ENCODE peak calls at places on chromosome 1, in ten cellular contexts. One of them, this sample, is unnamed.

GRCh38 chr1:207823880-207824566 is 72.2 kb downstream of the CD46 start:
- DNase-seq in heart right ventricle: peak
- DNase-seq in aorta: peak
- DNase-seq in body of pancreas: peak
- DNase-seq in naive thymus-derived CD4-positive, alpha-beta T cell: peak
- DNase-seq in AG04450: peak
- DNase-seq in heart left ventricle: peak
- DNase-seq in pancreas: peak
- DNase-seq in colonic mucosa: peak
- DNase-seq in IMR-90: peak
- DNase-seq in this sample: peak

GRCh38 chr1:29271724-29272123 is 35.4 kb downstream of the PTPRU start:
- DNase-seq in heart right ventricle: peak
- DNase-seq in AG04450: no peak
- DNase-seq in colonic mucosa: peak
- DNase-seq in heart left ventricle: no peak
- DNase-seq in pancreas: peak
- DNase-seq in naive thymus-derived CD4-positive, alpha-beta T cell: no peak
- DNase-seq in body of pancreas: peak
- DNase-seq in aorta: peak
- DNase-seq in IMR-90: peak
- DNase-seq in this sample: peak

GRCh38 chr1:244231572-244232315 is 180.7 kb downstream of the ZBTB18 start:
- DNase-seq in body of pancreas: peak
- DNase-seq in AG04450: no peak
- DNase-seq in IMR-90: peak
- DNase-seq in colonic mucosa: no peak
- DNase-seq in heart left ventricle: no peak
- DNase-seq in naive thymus-derived CD4-positive, alpha-beta T cell: no peak
- DNase-seq in pancreas: peak
- DNase-seq in aorta: no peak
- DNase-seq in heart right ventricle: no peak
- DNase-seq in this sample: no peak

GRCh38 chr1:97137862-97138514 is 416.4 kb downstream of the PTBP2 start:
- DNase-seq in aorta: no peak
- DNase-seq in body of pancreas: peak
- DNase-seq in naive thymus-derived CD4-positive, alpha-beta T cell: no peak
- DNase-seq in AG04450: no peak
- DNase-seq in colonic mucosa: peak
- DNase-seq in IMR-90: peak
- DNase-seq in heart right ventricle: peak
- DNase-seq in pancreas: peak
- DNase-seq in heart left ventricle: no peak
- DNase-seq in this sample: peak

GRCh38 chr1:29725262-29725661 is 488.9 kb downstream of the PTPRU start:
- DNase-seq in aorta: no peak
- DNase-seq in body of pancreas: no peak
- DNase-seq in pancreas: no peak
- DNase-seq in heart right ventricle: no peak
- DNase-seq in colonic mucosa: no peak
- DNase-seq in naive thymus-derived CD4-positive, alpha-beta T cell: no peak
- DNase-seq in AG04450: no peak
- DNase-seq in heart left ventricle: no peak
- DNase-seq in IMR-90: no peak
- DNase-seq in this sample: no peak

GRCh38 chr1:29793101-29793546 is 556.8 kb downstream of the PTPRU start:
- DNase-seq in heart left ventricle: peak
- DNase-seq in IMR-90: peak
- DNase-seq in aorta: peak
- DNase-seq in colonic mucosa: peak
- DNase-seq in naive thymus-derived CD4-positive, alpha-beta T cell: no peak
- DNase-seq in pancreas: peak
- DNase-seq in heart right ventricle: peak
- DNase-seq in body of pancreas: peak
- DNase-seq in AG04450: peak
- DNase-seq in this sample: peak

GRCh38 chr1:207825719-207826556 is 74.1 kb downstream of the CD46 start:
- DNase-seq in AG04450: no peak
- DNase-seq in IMR-90: peak
- DNase-seq in aorta: peak
- DNase-seq in colonic mucosa: peak
- DNase-seq in body of pancreas: no peak
- DNase-seq in heart right ventricle: peak
- DNase-seq in pancreas: peak
- DNase-seq in heart left ventricle: peak
- DNase-seq in naive thymus-derived CD4-positive, alpha-beta T cell: peak
- DNase-seq in this sample: peak

GRCh38 chr1:100643430-100644196 is 75.9 kb upstream of the VCAM1 start:
- DNase-seq in body of pancreas: no peak
- DNase-seq in naive thymus-derived CD4-positive, alpha-beta T cell: no peak
- DNase-seq in pancreas: peak
- DNase-seq in heart left ventricle: no peak
- DNase-seq in heart right ventricle: no peak
- DNase-seq in AG04450: no peak
- DNase-seq in IMR-90: peak
- DNase-seq in colonic mucosa: peak
- DNase-seq in aorta: no peak
- DNase-seq in this sample: no peak

GRCh38 chr1:185400057-185400456 is 83.0 kb upstream of the IVNS1ABP start:
- DNase-seq in pancreas: no peak
- DNase-seq in naive thymus-derived CD4-positive, alpha-beta T cell: no peak
- DNase-seq in aorta: no peak
- DNase-seq in colonic mucosa: no peak
- DNase-seq in AG04450: peak
- DNase-seq in IMR-90: peak
- DNase-seq in heart right ventricle: no peak
- DNase-seq in body of pancreas: no peak
- DNase-seq in heart left ventricle: no peak
- DNase-seq in this sample: no peak

GRCh38 chr1:170592591-170593111 is 60.7 kb downstream of the GORAB start:
- DNase-seq in AG04450: no peak
- DNase-seq in body of pancreas: no peak
- DNase-seq in aorta: no peak
- DNase-seq in heart right ventricle: no peak
- DNase-seq in pancreas: no peak
- DNase-seq in naive thymus-derived CD4-positive, alpha-beta T cell: no peak
- DNase-seq in IMR-90: no peak
- DNase-seq in heart left ventricle: no peak
- DNase-seq in colonic mucosa: no peak
- DNase-seq in this sample: no peak

GRCh38 chr1:223500560-223501425 is 107.6 kb downstream of the CCDC185 start:
- DNase-seq in body of pancreas: no peak
- DNase-seq in naive thymus-derived CD4-positive, alpha-beta T cell: no peak
- DNase-seq in AG04450: peak
- DNase-seq in IMR-90: peak
- DNase-seq in heart right ventricle: no peak
- DNase-seq in pancreas: no peak
- DNase-seq in colonic mucosa: no peak
- DNase-seq in heart left ventricle: no peak
- DNase-seq in aorta: peak
- DNase-seq in this sample: no peak

DNA sequence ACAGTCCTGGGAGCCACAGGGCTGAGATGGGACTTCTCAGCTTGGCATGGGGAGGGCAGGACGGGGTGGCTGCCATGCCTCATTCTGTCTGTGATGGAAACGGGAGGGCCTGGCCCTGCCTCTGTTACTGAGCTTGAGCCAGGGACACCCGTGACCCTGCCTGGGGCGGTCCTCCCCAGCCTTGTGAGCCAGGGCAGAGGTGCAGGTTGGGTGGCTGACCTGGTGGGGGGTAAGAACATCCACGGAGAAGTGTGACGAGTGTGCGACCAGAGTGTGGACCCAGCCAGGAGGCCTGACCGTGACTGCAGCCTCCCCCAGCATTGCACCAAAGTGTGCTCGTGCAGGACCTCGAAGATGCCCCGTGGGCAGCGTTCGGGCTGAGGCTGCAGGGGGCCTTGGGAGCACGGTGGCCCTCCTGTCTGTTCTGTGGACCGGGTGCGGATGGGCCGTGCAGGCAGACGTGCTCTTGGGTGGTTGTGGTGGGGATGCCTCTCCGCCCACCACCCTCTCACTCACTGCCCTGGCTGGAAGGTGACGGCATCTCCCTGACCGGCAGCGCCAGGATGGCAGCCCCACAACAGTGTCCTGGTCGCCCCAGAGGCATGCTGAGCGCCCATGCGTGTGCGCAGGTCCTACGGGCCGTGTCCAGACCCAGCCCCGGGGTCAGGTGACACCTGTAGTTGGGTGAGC is 45.4 kb downstream of the SKI start:
- DNase-seq in heart left ventricle: peak
- DNase-seq in body of pancreas: no peak
- DNase-seq in naive thymus-derived CD4-positive, alpha-beta T cell: no peak
- DNase-seq in heart right ventricle: no peak
- DNase-seq in aorta: no peak
- DNase-seq in colonic mucosa: no peak
- DNase-seq in AG04450: no peak
- DNase-seq in IMR-90: no peak
- DNase-seq in pancreas: no peak
- DNase-seq in this sample: no peak
- H3K27ac ChIP-seq in heart left ventricle: no peak
- H3K27ac ChIP-seq in body of pancreas: no peak
- H3K27ac ChIP-seq in naive thymus-derived CD4-positive, alpha-beta T cell: no peak
- H3K27ac ChIP-seq in heart right ventricle: peak
- H3K27ac ChIP-seq in aorta: peak
- H3K27ac ChIP-seq in colonic mucosa: no peak
- H3K27ac ChIP-seq in AG04450: no peak
- H3K27ac ChIP-seq in IMR-90: no peak
- H3K27ac ChIP-seq in pancreas: no peak
- H3K27ac ChIP-seq in this sample: peak

GRCh38 chr1:239717097-239718051 is 331.0 kb downstream of the CHRM3 start:
- DNase-seq in heart right ventricle: no peak
- DNase-seq in colonic mucosa: no peak
- DNase-seq in AG04450: no peak
- DNase-seq in naive thymus-derived CD4-positive, alpha-beta T cell: no peak
- DNase-seq in IMR-90: no peak
- DNase-seq in aorta: no peak
- DNase-seq in pancreas: no peak
- DNase-seq in body of pancreas: no peak
- DNase-seq in heart left ventricle: no peak
- DNase-seq in this sample: no peak
- H3K27ac ChIP-seq in heart right ventricle: no peak
- H3K27ac ChIP-seq in colonic mucosa: no peak
- H3K27ac ChIP-seq in AG04450: no peak
- H3K27ac ChIP-seq in naive thymus-derived CD4-positive, alpha-beta T cell: peak
- H3K27ac ChIP-seq in IMR-90: no peak
- H3K27ac ChIP-seq in aorta: no peak
- H3K27ac ChIP-seq in pancreas: no peak
- H3K27ac ChIP-seq in body of pancreas: no peak
- H3K27ac ChIP-seq in heart left ventricle: no peak
- H3K27ac ChIP-seq in this sample: no peak

GRCh38 chr1:2528966-2529750 is 905 bp downstream of the HES5 start:
- DNase-seq in AG04450: no peak
- DNase-seq in naive thymus-derived CD4-positive, alpha-beta T cell: no peak
- DNase-seq in heart left ventricle: peak
- DNase-seq in heart right ventricle: no peak
- DNase-seq in aorta: no peak
- DNase-seq in pancreas: peak
- DNase-seq in colonic mucosa: no peak
- DNase-seq in body of pancreas: peak
- DNase-seq in IMR-90: no peak
- DNase-seq in this sample: peak

GRCh38 chr1:2527553-2527860 is 1.1 kb upstream of the PANK4 start:
- DNase-seq in IMR-90: no peak
- DNase-seq in pancreas: no peak
- DNase-seq in heart left ventricle: no peak
- DNase-seq in body of pancreas: no peak
- DNase-seq in naive thymus-derived CD4-positive, alpha-beta T cell: no peak
- DNase-seq in heart right ventricle: no peak
- DNase-seq in AG04450: no peak
- DNase-seq in aorta: no peak
- DNase-seq in colonic mucosa: no peak
- DNase-seq in this sample: no peak

GRCh38 chr1:2528611-2528965 is 1.5 kb downstream of the HES5 start:
- DNase-seq in body of pancreas: no peak
- DNase-seq in aorta: no peak
- DNase-seq in heart right ventricle: no peak
- DNase-seq in naive thymus-derived CD4-positive, alpha-beta T cell: no peak
- DNase-seq in IMR-90: no peak
- DNase-seq in AG04450: no peak
- DNase-seq in pancreas: no peak
- DNase-seq in heart left ventricle: no peak
- DNase-seq in colonic mucosa: no peak
- DNase-seq in this sample: no peak

GRCh38 chr1:2526824-2527552 is 592 bp upstream of the PANK4 start:
- DNase-seq in heart left ventricle: peak
- DNase-seq in aorta: peak
- DNase-seq in AG04450: no peak
- DNase-seq in IMR-90: peak
- DNase-seq in colonic mucosa: peak
- DNase-seq in pancreas: peak
- DNase-seq in heart right ventricle: peak
- DNase-seq in body of pancreas: no peak
- DNase-seq in naive thymus-derived CD4-positive, alpha-beta T cell: no peak
- DNase-seq in this sample: peak

DNA sequence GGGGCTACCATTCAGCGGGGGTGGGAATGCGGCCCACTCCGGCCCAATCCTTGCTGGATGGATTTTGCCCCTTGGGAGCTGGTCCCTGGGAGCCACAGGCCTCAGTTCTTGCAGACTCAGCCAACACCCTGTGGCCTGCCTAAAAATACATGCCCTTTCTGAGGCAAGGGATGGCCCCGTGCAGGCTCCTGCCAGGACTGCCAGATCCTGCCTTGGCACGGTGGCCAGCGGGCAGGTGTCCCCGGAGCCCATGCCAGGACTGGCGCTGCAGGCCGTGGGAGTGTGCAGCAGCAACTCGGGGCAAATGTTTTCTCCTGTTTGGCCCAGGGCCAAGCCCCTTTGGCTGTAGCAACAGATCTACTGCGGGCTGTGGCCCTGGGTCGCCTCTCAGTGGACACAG is 1.6 kb upstream of the PANK4 start:
- DNase-seq in body of pancreas: peak
- DNase-seq in AG04450: no peak
- DNase-seq in naive thymus-derived CD4-positive, alpha-beta T cell: no peak
- DNase-seq in aorta: peak
- DNase-seq in colonic mucosa: no peak
- DNase-seq in heart left ventricle: peak
- DNase-seq in pancreas: peak
- DNase-seq in heart right ventricle: peak
- DNase-seq in IMR-90: no peak
- DNase-seq in this sample: peak
- H3K27ac ChIP-seq in body of pancreas: no peak
- H3K27ac ChIP-seq in AG04450: no peak
- H3K27ac ChIP-seq in naive thymus-derived CD4-positive, alpha-beta T cell: no peak
- H3K27ac ChIP-seq in aorta: no peak
- H3K27ac ChIP-seq in colonic mucosa: no peak
- H3K27ac ChIP-seq in heart left ventricle: peak
- H3K27ac ChIP-seq in pancreas: no peak
- H3K27ac ChIP-seq in heart right ventricle: peak
- H3K27ac ChIP-seq in IMR-90: no peak
- H3K27ac ChIP-seq in this sample: no peak

DNA sequence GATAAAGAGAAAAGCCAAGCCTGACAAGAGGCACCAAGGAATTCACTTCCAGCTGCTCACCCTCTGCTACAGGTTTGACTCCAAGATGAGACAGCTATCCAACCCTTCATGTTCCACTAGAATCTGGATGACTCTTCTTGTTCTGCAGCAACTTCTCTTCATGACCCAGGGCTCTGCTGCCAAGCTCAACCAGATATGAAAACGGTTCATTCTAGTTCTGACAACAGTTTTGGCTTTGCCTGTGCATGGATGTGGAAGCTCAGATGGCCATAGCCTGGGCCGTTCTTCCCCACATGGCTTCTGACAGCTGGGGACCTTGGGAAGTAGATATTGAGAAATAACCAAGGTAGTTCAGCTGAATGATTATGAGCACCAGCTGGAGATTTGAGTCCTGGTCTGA is 13.7 kb downstream of the PI4KB start:
- DNase-seq in naive thymus-derived CD4-positive, alpha-beta T cell: no peak
- DNase-seq in body of pancreas: no peak
- DNase-seq in IMR-90: no peak
- DNase-seq in pancreas: no peak
- DNase-seq in AG04450: no peak
- DNase-seq in colonic mucosa: no peak
- DNase-seq in heart left ventricle: no peak
- DNase-seq in aorta: no peak
- DNase-seq in heart right ventricle: no peak
- DNase-seq in this sample: no peak
- H3K27ac ChIP-seq in naive thymus-derived CD4-positive, alpha-beta T cell: no peak
- H3K27ac ChIP-seq in body of pancreas: peak
- H3K27ac ChIP-seq in IMR-90: peak
- H3K27ac ChIP-seq in pancreas: no peak
- H3K27ac ChIP-seq in AG04450: peak
- H3K27ac ChIP-seq in colonic mucosa: no peak
- H3K27ac ChIP-seq in heart left ventricle: peak
- H3K27ac ChIP-seq in aorta: no peak
- H3K27ac ChIP-seq in heart right ventricle: peak
- H3K27ac ChIP-seq in this sample: peak